ENCODE peak calls at places on chromosomes 3 and 15, in four cellular contexts. G is pancreas, U is body of pancreas, W is HL-60. K is an unnamed sample.
A peak's percentile ranks its signal among the peaks of the same experiment; 100 is the strongest.

GRCh38 chr15:90851114-90851513 is 17.3 kb upstream of the FURIN start:
- DNase-seq in G (no peak), U (no peak), W (no peak), K (no peak)

GRCh38 chr3:32283304-32283703 is 44.8 kb downstream of the CMTM8 start:
- DNase-seq in G (no peak), U (peak; percentile 27), W (no peak), K (no peak)

GRCh38 chr15:93865610-93866009 is 365.8 kb upstream of the MCTP2 start:
- DNase-seq in G (no peak), U (no peak), W (peak; percentile 66), K (no peak)

GRCh38 chr3:157333551-157333991 is 103.1 kb upstream of the PTX3 start:
- DNase-seq in G (no peak), U (no peak), W (no peak), K (no peak)

GRCh38 chr3:170603770-170604510 is 18.1 kb upstream of the SLC7A14 start:
- DNase-seq in G (no peak), U (no peak), W (no peak), K (no peak)

GRCh38 chr15:74995779-74996765 is 709 bp downstream of the SCAMP5 start:
- DNase-seq in G (peak; percentile 74), U (peak; percentile 81), W (no peak), K (no peak)

GRCh38 chr3:166582231-166582630 is 745.0 kb upstream of the BCHE start:
- DNase-seq in G (no peak), U (no peak), W (no peak), K (no peak)

GRCh38 chr15:34435658-34436057 is 1.9 kb downstream of the GOLGA8A start:
- DNase-seq in G (no peak), U (no peak), W (no peak), K (no peak)

GRCh38 chr3:175732053-175732452 is 872.9 kb downstream of the NAALADL2 start:
- DNase-seq in G (no peak), U (no peak), W (no peak), K (no peak)

GRCh38 chr15:87871738-87872315 is 384.7 kb downstream of the NTRK3 start:
- DNase-seq in G (no peak), U (no peak), W (no peak), K (no peak)

GRCh38 chr3:66748175-66748876 is 247.5 kb upstream of the LRIG1 start:
- DNase-seq in G (no peak), U (no peak), W (no peak), K (no peak)

GRCh38 chr3:174253940-174254339 is 605.2 kb upstream of the NAALADL2 start:
- DNase-seq in G (no peak), U (no peak), W (no peak), K (no peak)

GRCh38 chr15:70687432-70687831 is 75.9 kb downstream of the UACA start:
- DNase-seq in G (no peak), U (no peak), W (no peak), K (no peak)

GRCh38 chr3:196988241-196989029 is 19.8 kb upstream of the PIGZ start:
- DNase-seq in G (peak; percentile 59), U (peak; percentile 58), W (no peak), K (no peak)

GRCh38 chr3:25043757-25044156 is 384.3 kb upstream of the RARB start:
- DNase-seq in G (no peak), U (no peak), W (no peak), K (no peak)

GRCh38 chr15:66617137-66618090 is 51.6 kb upstream of the LCTL start:
- DNase-seq in G (peak; percentile 65), U (peak; percentile 70), W (peak; percentile 66), K (no peak)

GRCh38 chr15:22891426-22892210 is 53.2 kb downstream of the NIPA2 start:
- DNase-seq in G (no peak), U (no peak), W (no peak), K (no peak)

GRCh38 chr3:71132995-71133730 is 450.4 kb downstream of the FOXP1 start:
- DNase-seq in G (no peak), U (peak; percentile 46), W (no peak), K (no peak)

GRCh38 chr15:26455828-26456227 is 317.0 kb downstream of the GABRB3 start:
- DNase-seq in G (no peak), U (no peak), W (no peak), K (peak; percentile 31)

GRCh38 chr3:10426346-10427233 is 78.8 kb downstream of the ATP2B2 start:
- DNase-seq in G (no peak), U (no peak), W (no peak), K (no peak)

GRCh38 chr3:186277268-186277909 is 84.6 kb downstream of the DGKG start:
- DNase-seq in G (no peak), U (peak; percentile 31), W (no peak), K (peak; percentile 11)

GRCh38 chr3:53180305-53181023 is 19.5 kb downstream of the PRKCD start:
- DNase-seq in G (no peak), U (no peak), W (no peak), K (no peak)

GRCh38 chr3:138381413-138381901 is 33.1 kb downstream of the MRAS start:
- DNase-seq in G (no peak), U (peak; percentile 17), W (no peak), K (no peak)

GRCh38 chr3:177085784-177086183 is 111.5 kb downstream of the TBL1XR1 start:
- DNase-seq in G (no peak), U (no peak), W (no peak), K (no peak)

GRCh38 chr3:150216041-150216811 is 191.9 kb upstream of the TSC22D2 start:
- DNase-seq in G (no peak), U (no peak), W (no peak), K (no peak)
- TF ChIP-seq CTCF in G (no peak), U (no peak), W (no peak), K (no peak)

GRCh38 chr3:193812078-193812725 is 219.2 kb downstream of the OPA1 start:
- DNase-seq in G (no peak), U (no peak), W (no peak), K (no peak)
- H3K4me3 ChIP-seq in G (no peak overlapping the region), U (no peak overlapping the region), W (no peak overlapping the region), K (no peak overlapping the region)

GRCh38 chr15:60906275-60906674 is 322.8 kb downstream of the RORA start:
- DNase-seq in G (no peak), U (no peak), W (no peak), K (no peak)

GRCh38 chr15:60907233-60907947 is 321.7 kb downstream of the RORA start:
- DNase-seq in G (no peak), U (no peak), W (no peak), K (no peak)

GRCh38 chr15:60903221-60903620 is 325.9 kb downstream of the RORA start:
- DNase-seq in G (no peak), U (no peak), W (no peak), K (no peak)

GRCh38 chr15:60908888-60909287 is 320.2 kb downstream of the RORA start:
- DNase-seq in G (no peak), U (no peak), W (no peak), K (no peak)

DNA sequence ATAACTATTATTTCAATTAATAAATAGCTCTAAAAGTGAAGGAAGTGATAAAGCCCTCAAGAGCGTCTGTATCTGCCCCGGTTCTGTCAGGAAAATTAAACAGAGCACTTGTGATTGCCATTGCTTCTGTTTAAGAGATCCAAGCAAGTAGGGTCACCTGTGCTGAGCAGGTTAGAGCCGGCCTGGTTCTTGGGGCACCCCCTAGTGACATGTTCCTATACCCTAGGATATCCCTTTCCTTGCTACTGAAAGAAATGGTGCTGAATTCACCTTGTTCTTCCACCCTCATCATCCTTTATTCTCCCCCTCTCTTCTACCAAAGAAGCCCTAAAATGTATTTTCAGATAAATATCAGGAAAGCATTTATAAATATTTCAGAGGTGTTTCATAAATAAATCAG is 323.5 kb downstream of the RORA start:
- DNase-seq in G (no peak), U (peak; percentile 52), W (no peak), K (no peak)
- TF ChIP-seq CTCF in G (no peak), U (no peak), W (no peak), K (peak; percentile 53)

GRCh38 chr3:172057059-172057458 is 17.7 kb downstream of the FNDC3B start:
- DNase-seq in G (no peak), U (peak; percentile 30), W (no peak), K (no peak)
- H3K4me3 ChIP-seq in G (no peak overlapping the region), U (no peak overlapping the region), W (no peak overlapping the region), K (no peak overlapping the region)

GRCh38 chr3:155494332-155494731 is 200.8 kb upstream of the STRIT1 start:
- DNase-seq in G (no peak), U (no peak), W (no peak), K (no peak)

GRCh38 chr3:155496206-155496605 is 202.7 kb upstream of the STRIT1 start:
- DNase-seq in G (no peak), U (no peak), W (no peak), K (no peak)

GRCh38 chr3:155495387-155495786 is 201.9 kb upstream of the STRIT1 start:
- DNase-seq in G (no peak), U (no peak), W (no peak), K (no peak)

GRCh38 chr3:155492841-155493240 is 199.4 kb upstream of the STRIT1 start:
- DNase-seq in G (no peak), U (no peak), W (no peak), K (no peak)

DNA sequence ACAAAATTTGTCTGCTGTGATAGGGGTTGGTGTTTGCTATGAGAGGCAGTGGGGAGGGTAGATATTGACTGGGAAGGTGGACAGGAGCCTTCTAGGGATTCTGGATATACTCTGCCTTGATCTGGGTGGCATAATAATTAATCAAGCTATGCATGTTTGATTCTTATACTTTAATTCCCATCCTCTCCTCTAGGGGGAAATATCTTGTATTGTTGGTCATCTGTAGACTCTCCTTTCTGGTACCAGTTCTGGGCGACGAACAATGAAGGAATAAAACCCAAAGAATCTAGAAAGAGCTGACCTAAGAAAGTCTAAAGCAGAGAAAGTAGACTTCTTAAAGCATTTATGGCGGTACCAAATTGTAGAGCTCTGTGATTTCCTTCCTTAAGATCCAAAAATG is 198.2 kb upstream of the STRIT1 start:
- DNase-seq in G (no peak), U (no peak), W (no peak), K (no peak)
- TF ChIP-seq CTCF in G (no peak), U (no peak), W (no peak), K (no peak)

DNA sequence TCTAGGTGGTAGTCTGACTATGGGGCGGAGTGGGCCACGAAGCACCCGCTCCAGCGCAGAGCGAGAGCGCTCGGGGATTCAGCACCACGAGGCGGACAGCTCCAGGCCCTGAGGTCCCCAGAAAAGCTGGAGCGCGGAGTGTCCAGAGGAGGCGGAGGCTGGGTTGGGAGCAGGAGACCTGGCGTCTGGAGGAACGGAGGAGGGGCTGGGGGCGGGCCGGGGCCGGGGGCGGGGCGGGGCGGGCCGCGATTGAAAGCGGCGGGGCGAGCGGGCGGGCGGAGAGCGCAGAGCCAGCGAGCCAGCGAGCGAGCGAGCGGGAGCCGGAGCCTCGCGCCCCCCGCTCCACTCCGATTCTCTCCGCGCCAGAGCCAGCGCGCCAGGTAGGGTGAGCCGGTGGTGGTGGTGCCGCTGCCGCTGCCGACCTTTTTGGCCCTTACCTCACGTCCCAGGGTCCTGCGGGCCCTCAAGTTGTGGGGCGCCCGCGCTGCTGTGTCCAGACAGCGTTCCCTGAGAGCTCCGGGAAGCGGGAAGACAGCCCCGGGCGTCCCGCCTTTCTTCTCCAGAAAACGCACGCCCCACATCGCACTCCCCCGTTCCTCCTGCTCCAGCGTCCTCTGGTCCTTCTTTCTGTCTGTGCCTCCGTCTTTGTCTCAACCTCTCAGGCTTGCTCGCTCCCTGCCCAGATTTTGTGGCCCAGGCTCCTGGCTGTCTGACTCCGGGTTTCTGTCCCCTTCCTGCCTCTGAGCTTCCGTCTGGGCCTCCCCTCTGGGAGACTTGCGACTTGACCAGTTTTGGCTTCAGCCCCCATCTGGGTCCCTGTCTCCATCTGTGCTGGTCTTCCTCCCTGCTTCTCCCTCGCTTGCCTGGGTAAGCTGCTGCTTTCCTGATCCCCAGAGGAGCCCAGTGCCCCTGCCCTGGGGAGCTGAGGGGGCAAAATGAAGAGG is at the start of gene GRM2:
- DNase-seq in G (peak; percentile 87), U (peak; percentile 88), W (no peak), K (peak; percentile 66)
- H3K4me3 ChIP-seq in G (no peak within 1 kb of the TSS), U (no peak within 1 kb of the TSS), W (no peak within 1 kb of the TSS), K (peak within 1 kb of the TSS; percentile 47)

K was measured in LNCaP clone FGC.